ENCODE peak calls at places on chromosomes 2 and 18, in ten cellular contexts. J, E, A, P, Q, G, O, R, U and M are unnamed samples.

GRCh38 chr2:235291464-235291863 is 202.4 kb upstream of the AGAP1 start:
- DNase-seq in J (no peak), E (no peak), A (no peak), P (no peak), Q (no peak), G (no peak), O (no peak), R (no peak), U (peak; percentile 20), M (no peak)

GRCh38 chr2:16218651-16219050 is 278.3 kb downstream of the MYCN start:
- DNase-seq in J (no peak), E (no peak), A (no peak), P (peak; percentile 60), Q (no peak), G (no peak), O (no peak), R (no peak), U (peak; percentile 56), M (no peak)

GRCh38 chr2:120108749-120109148 is 95.9 kb downstream of the EPB41L5 start:
- DNase-seq in J (no peak), E (no peak), A (peak; percentile 22), P (no peak), Q (no peak), G (no peak), O (no peak), R (no peak), U (no peak), M (no peak)

GRCh38 chr18:25896178-25896780 is 194.1 kb downstream of the SS18 start:
- DNase-seq in J (no peak), E (peak; percentile 9), A (peak; percentile 41), P (no peak), Q (no peak), G (peak; percentile 19), O (peak; percentile 19), R (no peak), U (peak; percentile 68), M (no peak)

GRCh38 chr2:88442501-88442900 is 10.0 kb downstream of the FOXI3 start:
- DNase-seq in J (no peak), E (no peak), A (no peak), P (no peak), Q (no peak), G (no peak), O (no peak), R (no peak), U (no peak), M (no peak)

GRCh38 chr2:62787381-62787780 is 81.9 kb downstream of the EHBP1 start:
- DNase-seq in J (no peak), E (no peak), A (peak; percentile 10), P (no peak), Q (no peak), G (no peak), O (no peak), R (no peak), U (peak; percentile 30), M (no peak)

GRCh38 chr18:75362435-75362834 is 65.1 kb downstream of the SMIM21 start:
- DNase-seq in J (no peak), E (no peak), A (no peak), P (no peak), Q (no peak), G (no peak), O (no peak), R (no peak), U (no peak), M (no peak)

GRCh38 chr2:70991742-70992141 is 2.9 kb downstream of the TEX261 start:
- DNase-seq in J (no peak), E (no peak), A (no peak), P (peak; percentile 29), Q (no peak), G (no peak), O (no peak), R (no peak), U (no peak), M (no peak)

GRCh38 chr2:125364181-125364806 is 1291.7 kb upstream of the GYPC start:
- DNase-seq in J (no peak), E (no peak), A (no peak), P (no peak), Q (no peak), G (no peak), O (no peak), R (no peak), U (no peak), M (no peak)

GRCh38 chr2:171595896-171596295 is 73.6 kb downstream of the CYBRD1 start:
- DNase-seq in J (no peak), E (no peak), A (peak; percentile 89), P (no peak), Q (no peak), G (no peak), O (no peak), R (no peak), U (peak; percentile 35), M (no peak)

GRCh38 chr2:165847001-165847400 is 53.0 kb upstream of the GALNT3 start:
- DNase-seq in J (no peak), E (no peak), A (no peak), P (no peak), Q (no peak), G (no peak), O (no peak), R (no peak), U (no peak), M (no peak)

GRCh38 chr2:120220756-120221155 is 2.4 kb downstream of the TMEM185B start:
- DNase-seq in J (no peak), E (no peak), A (no peak), P (no peak), Q (no peak), G (no peak), O (no peak), R (no peak), U (no peak), M (no peak)

GRCh38 chr2:161158882-161159281 is 1.3 kb upstream of the TANK start:
- DNase-seq in J (no peak), E (no peak), A (no peak), P (no peak), Q (no peak), G (no peak), O (no peak), R (no peak), U (no peak), M (no peak)

GRCh38 chr2:20539776-20540586 is 93.1 kb downstream of the RHOB start:
- DNase-seq in J (peak; percentile 24), E (no peak), A (no peak), P (no peak), Q (peak; percentile 85), G (no peak), O (peak; percentile 40), R (peak; percentile 72), U (no peak), M (no peak)

GRCh38 chr2:119216994-119217393 is 6.6 kb upstream of the STEAP3 start:
- DNase-seq in J (no peak), E (no peak), A (no peak), P (peak; percentile 33), Q (no peak), G (no peak), O (no peak), R (no peak), U (no peak), M (no peak)

GRCh38 chr2:70979626-70980025 is 1.2 kb downstream of the ANKRD53 start:
- DNase-seq in J (no peak), E (no peak), A (no peak), P (peak; percentile 49), Q (no peak), G (no peak), O (no peak), R (no peak), U (no peak), M (no peak)

GRCh38 chr2:37849908-37850307 is 75.2 kb upstream of the RMDN2 start:
- DNase-seq in J (no peak), E (no peak), A (no peak), P (no peak), Q (no peak), G (no peak), O (no peak), R (no peak), U (no peak), M (no peak)

GRCh38 chr2:162915858-162916257 is 77.3 kb upstream of the KCNH7 start:
- DNase-seq in J (no peak), E (no peak), A (no peak), P (no peak), Q (no peak), G (no peak), O (no peak), R (no peak), U (no peak), M (no peak)

GRCh38 chr2:80624062-80624461 is 319.5 kb upstream of the LRRTM1 start:
- DNase-seq in J (no peak), E (no peak), A (no peak), P (no peak), Q (no peak), G (no peak), O (no peak), R (no peak), U (no peak), M (no peak)

GRCh38 chr2:181959508-181959907 is 26.1 kb upstream of the PPP1R1C start:
- DNase-seq in J (no peak), E (no peak), A (no peak), P (no peak), Q (no peak), G (no peak), O (no peak), R (no peak), U (no peak), M (no peak)
- H3K27ac ChIP-seq in J (no peak overlapping the region), E (no peak overlapping the region), A (no peak overlapping the region), P (no peak overlapping the region), Q (no peak overlapping the region), G (no peak overlapping the region), O (no peak overlapping the region), R (no peak overlapping the region), U (no peak overlapping the region), M (no peak overlapping the region)

DNA sequence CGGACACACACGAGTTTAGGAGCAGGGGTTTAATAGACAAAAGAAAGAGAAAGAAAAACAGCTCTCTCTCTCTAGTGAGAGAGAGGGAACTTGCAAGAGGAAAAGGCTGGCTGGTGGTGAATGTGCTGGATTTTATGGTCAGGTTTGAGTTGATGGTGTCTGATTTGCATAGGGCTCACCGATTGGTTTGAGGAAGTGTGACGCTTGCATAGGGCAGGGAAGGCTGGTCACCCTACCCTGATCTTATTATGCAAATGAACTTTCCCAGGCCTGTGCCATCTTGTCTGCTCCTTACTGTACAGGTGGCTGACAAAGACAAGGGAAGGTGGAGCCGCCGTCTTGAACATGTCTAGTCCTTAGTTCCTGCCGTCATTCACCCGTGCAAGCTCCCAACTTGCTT is 408.9 kb downstream of the RIT2 start:
- DNase-seq in J (no peak), E (no peak), A (peak; percentile 0), P (no peak), Q (no peak), G (no peak), O (no peak), R (no peak), U (peak; percentile 43), M (no peak)
- H3K27ac ChIP-seq in J (no peak overlapping the region), E (no peak overlapping the region), A (no peak overlapping the region), P (no peak overlapping the region), Q (no peak overlapping the region), G (no peak overlapping the region), O (no peak overlapping the region), R (no peak overlapping the region), U (peak overlapping the region; percentile 56), M (no peak overlapping the region)

GRCh38 chr2:174335605-174336402 is 1.1 kb downstream of the SP9 start:
- DNase-seq in J (no peak), E (no peak), A (no peak), P (no peak), Q (no peak), G (no peak), O (no peak), R (peak; percentile 32), U (peak; percentile 32), M (no peak)
- H3K27ac ChIP-seq in J (no peak overlapping the region), E (no peak overlapping the region), A (no peak overlapping the region), P (no peak overlapping the region), Q (no peak overlapping the region), G (no peak overlapping the region), O (no peak overlapping the region), R (no peak overlapping the region), U (no peak overlapping the region), M (no peak overlapping the region)

GRCh38 chr2:159713691-159714585 is 1.6 kb downstream of the MARCHF7 start:
- DNase-seq in J (no peak), E (no peak), A (peak; percentile 64), P (no peak), Q (peak; percentile 45), G (no peak), O (no peak), R (no peak), U (no peak), M (no peak)
- H3K27ac ChIP-seq in J (no peak overlapping the region), E (peak overlapping the region; percentile 94), A (peak overlapping the region; percentile 96), P (peak overlapping the region; percentile 99), Q (peak overlapping the region; percentile 93), G (peak overlapping the region; percentile 91), O (peak overlapping the region; percentile 46), R (peak overlapping the region; percentile 98), U (peak overlapping the region; percentile 99), M (no peak overlapping the region)